ENCODE peak calls at places on chromosomes 1 and 21, in five cellular contexts. One of them, this sample, is unnamed.

GRCh38 chr1:27536767-27537166 is 46.8 kb upstream of the WASF2 start:
- DNase-seq in cardiac fibroblast: peak
- DNase-seq in LNCaP clone FGC: no peak
- DNase-seq in mucosa of descending colon: no peak
- DNase-seq in AG04449: no peak
- DNase-seq in this sample: no peak

GRCh38 chr1:93619507-93620168 is 62.0 kb downstream of the BCAR3 start:
- DNase-seq in LNCaP clone FGC: no peak
- DNase-seq in AG04449: no peak
- DNase-seq in cardiac fibroblast: no peak
- DNase-seq in mucosa of descending colon: no peak
- DNase-seq in this sample: no peak

GRCh38 chr1:3411806-3412205 is 42.7 kb upstream of the ARHGEF16 start:
- DNase-seq in mucosa of descending colon: no peak
- DNase-seq in cardiac fibroblast: no peak
- DNase-seq in LNCaP clone FGC: no peak
- DNase-seq in AG04449: no peak
- DNase-seq in this sample: no peak

GRCh38 chr1:115409097-115409852 is 71.2 kb upstream of the NGF start:
- DNase-seq in cardiac fibroblast: no peak
- DNase-seq in LNCaP clone FGC: no peak
- DNase-seq in mucosa of descending colon: no peak
- DNase-seq in AG04449: no peak
- DNase-seq in this sample: no peak

GRCh38 chr1:43880604-43881003 is 53.0 kb upstream of the ARTN start:
- DNase-seq in mucosa of descending colon: no peak
- DNase-seq in cardiac fibroblast: peak
- DNase-seq in LNCaP clone FGC: no peak
- DNase-seq in AG04449: no peak
- DNase-seq in this sample: no peak

GRCh38 chr1:30527511-30528140 is 195.8 kb downstream of the MATN1 start:
- DNase-seq in AG04449: no peak
- DNase-seq in LNCaP clone FGC: no peak
- DNase-seq in cardiac fibroblast: no peak
- DNase-seq in mucosa of descending colon: no peak
- DNase-seq in this sample: no peak

GRCh38 chr21:16345757-16346156 is 616.0 kb downstream of the USP25 start:
- DNase-seq in LNCaP clone FGC: no peak
- DNase-seq in mucosa of descending colon: no peak
- DNase-seq in AG04449: no peak
- DNase-seq in cardiac fibroblast: no peak
- DNase-seq in this sample: no peak

GRCh38 chr1:147171399-147172167 is 687 bp downstream of the PRKAB2 start:
- DNase-seq in LNCaP clone FGC: no peak
- DNase-seq in cardiac fibroblast: peak
- DNase-seq in mucosa of descending colon: no peak
- DNase-seq in AG04449: no peak
- DNase-seq in this sample: no peak

GRCh38 chr21:46603228-46603627 is 1.7 kb downstream of the S100B start:
- DNase-seq in LNCaP clone FGC: no peak
- DNase-seq in mucosa of descending colon: no peak
- DNase-seq in cardiac fibroblast: no peak
- DNase-seq in AG04449: no peak
- DNase-seq in this sample: no peak

GRCh38 chr1:183214021-183214970 is 28.2 kb downstream of the LAMC2 start:
- DNase-seq in LNCaP clone FGC: no peak
- DNase-seq in mucosa of descending colon: no peak
- DNase-seq in AG04449: no peak
- DNase-seq in cardiac fibroblast: no peak
- DNase-seq in this sample: no peak

GRCh38 chr1:237921290-237921689 is 30.6 kb upstream of the ZP4 start:
- DNase-seq in AG04449: no peak
- DNase-seq in LNCaP clone FGC: no peak
- DNase-seq in mucosa of descending colon: no peak
- DNase-seq in cardiac fibroblast: no peak
- DNase-seq in this sample: no peak

GRCh38 chr1:150972417-150972940 is 2.2 kb downstream of the CERS2 start:
- DNase-seq in cardiac fibroblast: no peak
- DNase-seq in LNCaP clone FGC: no peak
- DNase-seq in mucosa of descending colon: no peak
- DNase-seq in AG04449: no peak
- DNase-seq in this sample: no peak

GRCh38 chr1:231161711-231162299 is at the start of gene TRIM67:
- DNase-seq in mucosa of descending colon: no peak
- DNase-seq in LNCaP clone FGC: no peak
- DNase-seq in AG04449: no peak
- DNase-seq in cardiac fibroblast: no peak
- DNase-seq in this sample: no peak

GRCh38 chr1:231162970-231163830 is 1.3 kb downstream of the TRIM67 start:
- DNase-seq in AG04449: no peak
- DNase-seq in cardiac fibroblast: no peak
- DNase-seq in LNCaP clone FGC: no peak
- DNase-seq in mucosa of descending colon: no peak
- DNase-seq in this sample: no peak

GRCh38 chr1:231160851-231161710 is 777 bp upstream of the TRIM67 start:
- DNase-seq in cardiac fibroblast: no peak
- DNase-seq in AG04449: no peak
- DNase-seq in LNCaP clone FGC: no peak
- DNase-seq in mucosa of descending colon: no peak
- DNase-seq in this sample: no peak

GRCh38 chr1:231163831-231164427 is 2.1 kb downstream of the TRIM67 start:
- DNase-seq in mucosa of descending colon: no peak
- DNase-seq in AG04449: no peak
- DNase-seq in cardiac fibroblast: no peak
- DNase-seq in LNCaP clone FGC: no peak
- DNase-seq in this sample: no peak

GRCh38 chr1:231162300-231162969 is 577 bp downstream of the TRIM67 start:
- DNase-seq in cardiac fibroblast: peak
- DNase-seq in AG04449: no peak
- DNase-seq in LNCaP clone FGC: no peak
- DNase-seq in mucosa of descending colon: no peak
- DNase-seq in this sample: no peak
- TF ChIP-seq CTCF in cardiac fibroblast: no peak
- TF ChIP-seq CTCF in AG04449: no peak
- TF ChIP-seq CTCF in LNCaP clone FGC: no peak
- TF ChIP-seq CTCF in mucosa of descending colon: no peak
- TF ChIP-seq CTCF in this sample: no peak

DNA sequence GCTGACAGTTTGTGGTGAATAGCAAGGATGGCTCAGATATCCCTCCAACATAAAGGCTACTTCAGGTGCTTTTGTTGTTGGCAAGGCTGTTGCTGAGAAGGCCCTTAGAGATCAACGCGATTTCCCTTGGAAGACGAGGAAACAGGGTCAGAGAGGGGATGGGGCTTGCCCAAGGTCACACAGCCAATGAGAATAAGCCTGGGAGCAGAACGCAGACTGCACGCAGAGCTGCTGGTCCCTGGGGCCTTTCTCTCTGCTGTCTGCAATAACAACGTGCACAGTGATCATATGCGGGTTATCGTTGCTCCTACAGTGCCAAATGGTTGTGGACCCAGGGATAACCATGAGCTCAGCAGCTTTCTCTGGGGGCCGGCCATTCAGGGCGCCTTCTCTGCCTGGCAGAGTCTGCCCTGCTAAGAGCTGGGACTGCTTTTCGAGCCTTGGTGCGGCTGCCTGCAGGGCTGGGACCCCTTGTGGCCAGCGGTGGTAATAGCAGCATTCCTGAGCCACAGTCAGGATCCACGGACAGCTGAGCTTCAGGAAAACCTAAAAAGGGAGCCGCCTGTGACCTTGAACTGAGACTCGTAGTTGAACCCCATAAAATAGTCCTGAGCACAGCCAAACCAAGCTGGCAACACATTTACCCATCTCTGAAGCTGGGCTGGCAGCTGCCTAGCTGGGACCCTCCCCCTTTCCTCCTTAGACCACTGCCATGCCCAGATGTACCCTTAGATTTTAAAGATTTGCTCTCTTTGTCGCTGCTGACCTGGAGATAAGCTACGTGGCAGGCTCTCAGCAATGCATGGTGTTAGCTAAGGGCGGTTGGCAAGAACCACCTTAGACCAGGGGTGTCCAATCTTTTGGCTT is 39.8 kb downstream of the HTR6 start:
- DNase-seq in LNCaP clone FGC: peak
- DNase-seq in AG04449: no peak
- DNase-seq in cardiac fibroblast: peak
- DNase-seq in mucosa of descending colon: peak
- DNase-seq in this sample: peak
- H3K4me3 ChIP-seq in LNCaP clone FGC: no peak
- H3K4me3 ChIP-seq in AG04449: no peak
- H3K4me3 ChIP-seq in cardiac fibroblast: peak
- H3K4me3 ChIP-seq in mucosa of descending colon: no peak
- H3K4me3 ChIP-seq in this sample: no peak

GRCh38 chr21:25872271-25872670 is 137.5 kb downstream of the GABPA start:
- DNase-seq in cardiac fibroblast: no peak
- DNase-seq in AG04449: no peak
- DNase-seq in LNCaP clone FGC: no peak
- DNase-seq in mucosa of descending colon: no peak
- DNase-seq in this sample: no peak
- TF ChIP-seq CTCF in cardiac fibroblast: no peak
- TF ChIP-seq CTCF in AG04449: no peak
- TF ChIP-seq CTCF in LNCaP clone FGC: no peak
- TF ChIP-seq CTCF in mucosa of descending colon: no peak
- TF ChIP-seq CTCF in this sample: peak

DNA sequence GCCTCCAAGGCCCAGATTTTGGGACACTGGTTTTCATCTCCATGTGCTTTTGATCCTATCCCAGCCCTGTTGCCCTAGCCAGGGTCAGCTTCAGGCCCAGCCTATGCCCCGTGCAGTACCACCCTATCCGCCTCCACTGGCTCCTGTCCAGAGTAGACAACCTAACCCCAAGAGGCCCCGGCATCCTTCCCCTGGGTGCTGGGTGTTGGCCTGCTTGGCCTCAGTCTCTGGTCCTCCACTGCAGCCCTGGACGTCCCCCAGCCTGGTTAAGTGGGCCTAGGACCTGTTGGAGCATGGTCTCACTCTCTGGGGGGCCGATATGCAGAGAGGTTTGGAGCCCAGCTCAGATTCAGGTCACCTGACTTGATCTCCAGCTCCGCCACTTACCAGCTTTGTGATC is 1.6 kb downstream of the CSF3R start:
- DNase-seq in mucosa of descending colon: no peak
- DNase-seq in LNCaP clone FGC: no peak
- DNase-seq in cardiac fibroblast: no peak
- DNase-seq in AG04449: no peak
- DNase-seq in this sample: no peak
- H3K4me3 ChIP-seq in mucosa of descending colon: no peak
- H3K4me3 ChIP-seq in LNCaP clone FGC: no peak
- H3K4me3 ChIP-seq in cardiac fibroblast: no peak
- H3K4me3 ChIP-seq in AG04449: no peak
- H3K4me3 ChIP-seq in this sample: no peak

GRCh38 chr1:202588644-202589189 is 121.5 kb downstream of the SYT2 start:
- DNase-seq in LNCaP clone FGC: no peak
- DNase-seq in cardiac fibroblast: no peak
- DNase-seq in mucosa of descending colon: no peak
- DNase-seq in AG04449: no peak
- DNase-seq in this sample: no peak

GRCh38 chr1:202587859-202588480 is 122.3 kb downstream of the SYT2 start:
- DNase-seq in cardiac fibroblast: no peak
- DNase-seq in LNCaP clone FGC: no peak
- DNase-seq in mucosa of descending colon: no peak
- DNase-seq in AG04449: no peak
- DNase-seq in this sample: no peak

GRCh38 chr1:202590119-202590518 is 120.1 kb downstream of the SYT2 start:
- DNase-seq in mucosa of descending colon: no peak
- DNase-seq in AG04449: no peak
- DNase-seq in LNCaP clone FGC: no peak
- DNase-seq in cardiac fibroblast: no peak
- DNase-seq in this sample: no peak

GRCh38 chr1:202590975-202591411 is 119.3 kb downstream of the SYT2 start:
- DNase-seq in cardiac fibroblast: no peak
- DNase-seq in AG04449: no peak
- DNase-seq in mucosa of descending colon: no peak
- DNase-seq in LNCaP clone FGC: no peak
- DNase-seq in this sample: no peak

GRCh38 chr1:202589190-202589680 is 121.0 kb downstream of the SYT2 start:
- DNase-seq in LNCaP clone FGC: no peak
- DNase-seq in cardiac fibroblast: peak
- DNase-seq in AG04449: peak
- DNase-seq in mucosa of descending colon: peak
- DNase-seq in this sample: peak
- TF ChIP-seq CTCF in LNCaP clone FGC: no peak
- TF ChIP-seq CTCF in cardiac fibroblast: no peak
- TF ChIP-seq CTCF in AG04449: no peak
- TF ChIP-seq CTCF in mucosa of descending colon: no peak
- TF ChIP-seq CTCF in this sample: no peak

This sample was measured in HFF-Myc.